ENCODE peak calls at places on chromosomes 3 and 15, in eight cellular contexts. W is esophagus squamous epithelium, D is uterus, E is ovary, C is Peyer's patch, N is A549, V is stomach, Y is thyroid gland. O is an unnamed sample.

GRCh38 chr3:153210660-153211059 is 48.6 kb downstream of the RAP2B start:
- DNase-seq in W (no peak), D (no peak), C (no peak), E (no peak), V (no peak), Y (no peak), N (no peak), O (no peak)

GRCh38 chr3:177463863-177464262 is 266.6 kb upstream of the TBL1XR1 start:
- DNase-seq in N (no peak), V (no peak), Y (no peak), D (no peak), W (no peak), C (no peak), E (no peak), O (no peak)

GRCh38 chr15:91609231-91609630 is 244.3 kb upstream of the SLCO3A1 start:
- DNase-seq in N (no peak), W (no peak), V (no peak), E (no peak), D (no peak), C (no peak), Y (no peak), O (no peak)

GRCh38 chr15:72339777-72340177 is 19.8 kb upstream of the CELF6 start:
- DNase-seq in W (no peak), V (no peak), C (no peak), Y (no peak), N (peak), E (no peak), D (no peak), O (no peak)

GRCh38 chr3:13867727-13868126 is 12.1 kb downstream of the WNT7A start:
- DNase-seq in N (no peak), E (no peak), C (no peak), W (no peak), D (no peak), V (no peak), Y (no peak), O (no peak)

GRCh38 chr3:123414958-123415792 is 33.7 kb downstream of the ADCY5 start:
- DNase-seq in Y (no peak), D (no peak), C (no peak), E (no peak), W (no peak), N (no peak), V (no peak), O (peak)

GRCh38 chr3:133361011-133361410 is 38.8 kb upstream of the BFSP2 start:
- DNase-seq in W (no peak), N (no peak), Y (no peak), V (no peak), D (no peak), E (no peak), C (no peak), O (no peak)

GRCh38 chr3:189353318-189353958 is 181.7 kb downstream of the TPRG1 start:
- DNase-seq in Y (no peak), W (no peak), V (no peak), N (peak), D (no peak), E (no peak), C (no peak), O (no peak)

GRCh38 chr15:74664028-74664616 is 31.7 kb downstream of the EDC3 start:
- DNase-seq in N (no peak), D (peak), Y (peak), V (peak), C (no peak), E (no peak), W (no peak), O (no peak)

GRCh38 chr15:94000603-94001002 is 230.8 kb upstream of the MCTP2 start:
- DNase-seq in Y (no peak), D (no peak), N (no peak), W (no peak), V (no peak), C (no peak), E (no peak), O (no peak)

GRCh38 chr3:48187579-48188265 is 495 bp downstream of the CDC25A start:
- DNase-seq in N (no peak), C (no peak), E (peak), W (peak), D (peak), Y (peak), V (peak), O (no peak)

GRCh38 chr3:186053954-186054353 is 54.9 kb downstream of the ETV5 start:
- DNase-seq in N (no peak), E (no peak), W (no peak), V (no peak), C (no peak), Y (no peak), D (no peak), O (no peak)

GRCh38 chr3:175270199-175270837 is 411.2 kb downstream of the NAALADL2 start:
- DNase-seq in V (no peak), W (no peak), D (no peak), C (no peak), Y (no peak), N (no peak), E (no peak), O (no peak)

GRCh38 chr15:78003539-78004008 is 73.9 kb downstream of the TBC1D2B start:
- DNase-seq in W (no peak), Y (no peak), C (no peak), D (no peak), V (peak), E (no peak), N (no peak), O (no peak)

GRCh38 chr15:56798639-56799038 is 65.3 kb upstream of the ZNF280D start:
- DNase-seq in W (no peak), C (no peak), D (no peak), V (no peak), N (no peak), E (no peak), Y (no peak), O (no peak)

GRCh38 chr3:57803647-57804081 is 47.6 kb downstream of the SLMAP start:
- DNase-seq in V (no peak), E (no peak), W (no peak), N (peak), Y (peak), D (peak), C (no peak), O (no peak)

GRCh38 chr15:62272290-62272689 is 107.2 kb upstream of the C2CD4B start:
- DNase-seq in E (no peak), V (no peak), C (no peak), W (no peak), Y (no peak), D (no peak), N (no peak), O (no peak)

GRCh38 chr15:46708226-46708625 is 1009.1 kb upstream of the SEMA6D start:
- DNase-seq in D (no peak), N (no peak), E (no peak), C (no peak), V (no peak), W (no peak), Y (no peak), O (no peak)

GRCh38 chr3:71219744-71220638 is 363.5 kb downstream of the FOXP1 start:
- DNase-seq in V (no peak), N (no peak), W (no peak), E (no peak), Y (peak), D (no peak), C (no peak), O (no peak)

GRCh38 chr3:48598323-48599076 is 3.4 kb upstream of the COL7A1 start:
- DNase-seq in N (peak), E (peak), Y (no peak), W (no peak), V (no peak), C (no peak), D (peak), O (peak)

DNA sequence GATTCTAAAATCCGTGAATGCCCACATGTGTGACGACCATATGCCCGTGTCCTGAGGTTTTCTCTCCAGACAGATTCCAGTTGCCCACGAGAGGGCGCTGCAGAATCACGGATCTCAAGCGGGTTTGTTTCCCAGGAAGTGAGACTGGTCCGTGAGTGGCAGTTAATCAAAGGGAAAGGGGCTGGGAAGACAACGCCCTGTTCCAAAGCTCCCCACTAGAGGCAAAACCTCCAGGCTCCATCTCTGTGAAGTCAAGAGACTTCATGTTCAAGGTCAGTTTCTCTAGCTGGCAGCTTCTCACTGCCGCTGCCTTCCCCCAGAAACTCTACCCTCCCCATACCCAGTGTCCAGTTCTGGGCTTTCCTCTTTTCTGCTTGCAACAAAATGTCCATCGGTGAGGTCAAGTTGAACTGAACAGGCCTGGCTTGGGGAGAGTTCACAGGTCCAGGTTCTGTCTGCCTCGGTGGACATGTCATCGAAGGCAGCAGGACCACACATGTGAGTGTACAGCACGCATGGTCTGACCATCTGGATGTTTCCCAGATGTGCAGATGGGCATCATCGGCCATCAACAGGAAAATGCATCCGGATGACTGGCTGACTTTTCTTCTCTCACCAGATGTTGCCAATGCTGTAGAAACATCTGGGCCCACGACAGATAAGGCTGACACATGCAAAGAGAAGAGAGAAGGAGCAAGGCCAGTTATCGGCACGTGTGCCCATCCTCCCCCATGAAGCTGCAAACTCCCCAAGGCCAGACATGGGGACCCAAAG is 44.9 kb downstream of the NOX5 start:
- DNase-seq in E (peak), V (peak), N (peak), C (peak), W (no peak), Y (peak), D (peak), O (peak)
- TF ChIP-seq POLR2A in E (no peak), V (no peak), N (no peak), C (no peak), W (no peak), Y (no peak), D (no peak), O (no peak)

GRCh38 chr15:101488300-101489164 is 975 bp downstream of the PCSK6 start:
- DNase-seq in C (no peak), Y (no peak), E (no peak), N (no peak), D (no peak), W (no peak), V (peak), O (no peak)
- H3K4me3 ChIP-seq in C (peak), Y (no peak), E (peak), N (peak), D (no peak), W (peak), V (peak), O (peak)

DNA sequence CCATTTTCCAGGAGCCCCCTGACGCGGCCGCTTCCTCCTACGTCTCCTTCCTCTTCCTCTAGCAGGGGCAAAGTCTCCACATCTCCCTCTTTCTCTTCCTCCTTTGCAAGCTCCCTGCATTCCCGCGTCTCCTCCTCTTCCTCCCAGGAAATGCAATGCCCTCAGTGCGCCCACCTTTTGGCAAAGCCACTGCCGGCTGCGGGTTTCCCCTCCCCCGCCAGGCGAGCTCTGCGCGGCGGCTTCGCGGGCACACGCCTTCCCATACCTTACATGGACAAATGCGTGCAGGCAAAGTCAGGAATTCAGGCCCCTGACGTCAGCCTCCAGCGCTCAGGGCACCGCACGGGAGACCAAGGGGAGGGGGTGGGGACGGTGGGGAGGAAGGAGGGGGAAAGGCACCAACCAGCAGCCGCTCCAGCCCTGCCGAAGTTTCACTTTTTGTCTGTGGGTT is 434 bp upstream of the LPP start:
- DNase-seq in N (peak), D (peak), Y (peak), C (peak), E (peak), V (peak), W (peak), O (peak)
- TF ChIP-seq POLR2A in N (peak), D (peak), Y (no peak), C (no peak), E (no peak), V (no peak), W (no peak), O (no peak)

DNA sequence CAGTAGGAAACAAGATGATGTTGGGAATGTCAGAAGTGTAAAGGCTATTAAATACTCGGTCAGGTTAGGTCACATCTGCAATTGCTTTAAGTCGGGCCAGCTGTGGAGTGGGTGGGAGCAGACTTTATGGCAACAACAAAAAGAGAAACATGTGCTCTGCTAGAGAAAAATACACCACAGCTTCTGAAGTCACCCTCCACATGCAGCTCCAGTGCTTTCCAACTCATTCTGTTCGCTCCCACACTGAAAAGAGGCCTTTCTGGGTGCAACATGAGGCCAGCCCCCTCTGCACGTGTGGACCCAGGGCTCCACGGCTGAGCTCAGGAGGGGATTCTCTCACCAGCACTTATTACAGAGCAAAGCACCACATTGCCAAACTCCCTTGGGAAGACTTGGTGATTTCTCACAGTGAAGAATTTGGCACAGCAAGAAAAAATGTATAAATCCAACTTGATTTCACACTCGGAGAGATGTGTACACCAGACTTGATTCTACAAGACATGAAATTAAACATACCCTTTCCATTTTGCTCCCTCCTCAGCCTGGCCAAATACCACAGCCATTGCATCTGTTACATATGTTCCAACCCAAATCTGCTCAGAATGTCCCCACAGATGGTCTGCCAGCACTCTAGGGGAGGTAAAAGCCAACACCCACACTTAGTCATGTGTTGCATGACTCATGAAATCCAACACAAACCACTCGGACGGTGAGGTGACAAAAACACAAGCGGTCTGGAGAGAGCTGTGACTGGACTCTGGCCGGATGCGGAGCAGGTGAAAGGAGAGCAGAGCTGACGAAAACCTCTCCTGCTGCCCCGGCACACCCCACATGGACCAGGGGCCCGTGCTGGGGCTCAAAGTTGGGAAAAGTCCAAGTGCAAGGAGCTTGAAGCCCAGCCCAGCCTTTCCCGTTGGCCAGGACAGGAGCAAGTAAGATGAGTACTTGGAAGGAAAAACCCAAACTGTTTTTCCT is 74.6 kb downstream of the ITGB5 start:
- DNase-seq in N (peak), Y (peak), C (no peak), W (no peak), V (peak), D (peak), E (peak), O (peak)
- H3K4me3 ChIP-seq in N (peak), Y (no peak), C (no peak), W (no peak), V (no peak), D (no peak), E (no peak), O (no peak)

GRCh38 chr15:92880796-92881569 is 19.1 kb upstream of the CHD2 start:
- DNase-seq in D (no peak), N (no peak), E (no peak), V (no peak), C (no peak), W (no peak), Y (no peak), O (no peak)
- TF ChIP-seq POLR2A in D (no peak), N (no peak), E (peak), V (no peak), C (peak), W (no peak), Y (no peak), O (no peak)